ENCODE peak calls at places on chromosomes 5 and 9, in nine cellular contexts. L is choroid plexus epithelial cell; M is naive thymus-derived CD4-positive, alpha-beta T cell; S is right atrium auricular region; Y is sigmoid colon; E is CD4-positive, alpha-beta memory T cell; R is heart right ventricle; I is SK-N-MC; X is tibial artery. B is an unnamed sample.

GRCh38 chr9:116844621-116845020 is 157.5 kb downstream of the TRIM32 start:
- DNase-seq in L (no peak), M (no peak), S (no peak), Y (no peak), E (no peak), R (no peak), I (no peak), X (no peak), B (no peak)

GRCh38 chr9:110650991-110651411 is 17.6 kb upstream of the MUSK start:
- DNase-seq in L (peak; percentile 92), M (no peak), S (no peak), Y (no peak), E (no peak), R (no peak), I (no peak), X (peak; percentile 37), B (peak; percentile 97)

GRCh38 chr9:130847306-130848217 is 12.5 kb downstream of the ABL1 start:
- DNase-seq in L (peak; percentile 97), M (no peak), S (peak; percentile 95), Y (peak; percentile 97), E (no peak), R (peak; percentile 39), I (peak; percentile 75), X (peak; percentile 92), B (peak; percentile 100)

GRCh38 chr5:912356-913091 is 19.8 kb downstream of the TRIP13 start:
- DNase-seq in L (peak; percentile 86), M (no peak), S (no peak), Y (no peak), E (peak; percentile 89), R (no peak), I (no peak), X (peak; percentile 19), B (peak; percentile 97)

GRCh38 chr5:131252824-131253171 is 11.1 kb upstream of the CDC42SE2 start:
- DNase-seq in L (no peak), M (peak; percentile 87), S (no peak), Y (peak; percentile 70), E (peak; percentile 91), R (peak; percentile 29), I (peak; percentile 96), X (peak; percentile 67), B (no peak)

GRCh38 chr9:69798737-69799136 is 21.9 kb upstream of the CFAP95 start:
- DNase-seq in L (no peak), M (no peak), S (no peak), Y (no peak), E (no peak), R (no peak), I (no peak), X (no peak), B (peak; percentile 47)

GRCh38 chr9:98132158-98132557 is 13.1 kb upstream of the TRIM14 start:
- DNase-seq in L (no peak), M (no peak), S (no peak), Y (peak; percentile 57), E (no peak), R (no peak), I (no peak), X (no peak), B (no peak)

GRCh38 chr5:112329429-112330090 is 89.5 kb downstream of the EPB41L4A start:
- DNase-seq in L (no peak), M (no peak), S (no peak), Y (no peak), E (peak; percentile 9), R (no peak), I (no peak), X (no peak), B (no peak)

GRCh38 chr5:35363387-35363965 is 133.2 kb upstream of the PRLR start:
- DNase-seq in L (no peak), M (no peak), S (no peak), Y (no peak), E (no peak), R (no peak), I (no peak), X (no peak), B (no peak)

GRCh38 chr5:135433626-135434426 is 13.3 kb downstream of the DCANP1 start:
- DNase-seq in L (peak; percentile 68), M (no peak), S (no peak), Y (no peak), E (no peak), R (no peak), I (no peak), X (no peak), B (peak; percentile 55)

GRCh38 chr9:130824616-130825015 is 10.4 kb upstream of the ABL1 start:
- DNase-seq in L (no peak), M (no peak), S (no peak), Y (no peak), E (no peak), R (no peak), I (no peak), X (no peak), B (no peak)

GRCh38 chr9:68507098-68507795 is 33.4 kb downstream of the TMEM252 start:
- DNase-seq in L (peak; percentile 72), M (no peak), S (no peak), Y (no peak), E (no peak), R (no peak), I (no peak), X (no peak), B (peak; percentile 54)

GRCh38 chr5:14405706-14406553 is 175.7 kb upstream of the OTULINL start:
- DNase-seq in L (no peak), M (no peak), S (no peak), Y (no peak), E (no peak), R (no peak), I (no peak), X (no peak), B (peak; percentile 53)

GRCh38 chr9:134536101-134536900 is 105.3 kb upstream of the COL5A1 start:
- DNase-seq in L (peak; percentile 88), M (no peak), S (no peak), Y (no peak), E (no peak), R (no peak), I (no peak), X (no peak), B (peak; percentile 68)

GRCh38 chr9:93267681-93268505 is 84.0 kb downstream of the WNK2 start:
- DNase-seq in L (no peak), M (no peak), S (no peak), Y (peak; percentile 59), E (no peak), R (no peak), I (no peak), X (peak; percentile 17), B (no peak)

GRCh38 chr5:173727839-173728778 is 111.7 kb upstream of the BOD1 start:
- DNase-seq in L (no peak), M (no peak), S (no peak), Y (no peak), E (no peak), R (no peak), I (no peak), X (no peak), B (no peak)

GRCh38 chr9:72442212-72442607 is 77.2 kb upstream of the ZFAND5 start:
- DNase-seq in L (peak; percentile 90), M (no peak), S (no peak), Y (no peak), E (no peak), R (no peak), I (no peak), X (no peak), B (peak; percentile 93)

GRCh38 chr5:141714542-141715303 is 32.7 kb upstream of the ARAP3 start:
- DNase-seq in L (no peak), M (no peak), S (no peak), Y (no peak), E (no peak), R (no peak), I (no peak), X (no peak), B (peak; percentile 14)

GRCh38 chr5:125348221-125348692 is 601.8 kb upstream of the ZNF608 start:
- DNase-seq in L (peak; percentile 36), M (no peak), S (peak; percentile 69), Y (no peak), E (no peak), R (peak; percentile 13), I (no peak), X (peak; percentile 38), B (peak; percentile 83)
- H3K4me3 ChIP-seq in L (no peak overlapping the region), M (no peak overlapping the region), S (no peak overlapping the region), Y (no peak overlapping the region), E (no peak overlapping the region), R (no peak overlapping the region), I (peak overlapping the region; percentile 3), X (no peak overlapping the region), B (peak overlapping the region; percentile 3)

GRCh38 chr5:96657068-96657467 is 5.1 kb upstream of the CAST start:
- DNase-seq in L (peak; percentile 92), M (no peak), S (peak; percentile 77), Y (no peak), E (peak; percentile 54), R (no peak), I (no peak), X (peak; percentile 39), B (peak; percentile 95)

GRCh38 chr5:96654209-96654608 is 8.0 kb upstream of the CAST start:
- DNase-seq in L (no peak), M (no peak), S (no peak), Y (no peak), E (no peak), R (no peak), I (no peak), X (no peak), B (no peak)

GRCh38 chr5:96652769-96653455 is 9.3 kb upstream of the CAST start:
- DNase-seq in L (no peak), M (no peak), S (no peak), Y (no peak), E (no peak), R (no peak), I (peak; percentile 50), X (no peak), B (peak; percentile 53)

GRCh38 chr5:96655506-96655905 is 6.7 kb upstream of the CAST start:
- DNase-seq in L (peak; percentile 27), M (no peak), S (no peak), Y (no peak), E (no peak), R (no peak), I (no peak), X (no peak), B (no peak)

GRCh38 chr5:96655085-96655484 is 7.1 kb upstream of the CAST start:
- DNase-seq in L (no peak), M (no peak), S (no peak), Y (no peak), E (no peak), R (no peak), I (no peak), X (no peak), B (no peak)
- H3K4me3 ChIP-seq in L (no peak overlapping the region), M (no peak overlapping the region), S (no peak overlapping the region), Y (no peak overlapping the region), E (no peak overlapping the region), R (no peak overlapping the region), I (no peak overlapping the region), X (no peak overlapping the region), B (no peak overlapping the region)

GRCh38 chr9:105439428-105439827 is 8.4 kb upstream of the FSD1L start:
- DNase-seq in L (peak; percentile 76), M (no peak), S (no peak), Y (no peak), E (no peak), R (no peak), I (no peak), X (no peak), B (peak; percentile 58)
- H3K4me3 ChIP-seq in L (no peak overlapping the region), M (no peak overlapping the region), S (no peak overlapping the region), Y (no peak overlapping the region), E (no peak overlapping the region), R (no peak overlapping the region), I (no peak overlapping the region), X (no peak overlapping the region), B (no peak overlapping the region)

DNA sequence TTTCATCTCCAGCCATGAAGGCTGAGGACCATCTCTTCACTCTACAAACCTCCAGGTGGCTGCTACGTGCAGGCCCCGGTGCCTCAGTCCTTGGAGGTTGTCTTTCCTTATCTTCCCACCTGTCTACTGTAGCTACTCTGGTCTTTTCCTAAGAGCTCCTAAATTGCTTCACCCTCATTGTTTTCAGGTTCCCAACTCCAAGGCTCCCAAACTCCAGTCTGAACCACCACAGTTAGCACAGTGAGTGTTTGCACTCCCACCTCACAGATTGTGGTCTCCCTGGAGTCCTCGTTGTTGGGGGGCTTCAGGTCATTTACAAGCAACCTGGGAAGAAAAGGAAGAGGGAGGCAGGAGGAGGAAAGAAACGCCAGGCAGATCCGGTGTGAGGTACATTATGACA is 85.3 kb downstream of the NSUN2 start:
- DNase-seq in L (no peak), M (no peak), S (peak; percentile 44), Y (no peak), E (no peak), R (no peak), I (no peak), X (no peak), B (no peak)
- H3K4me3 ChIP-seq in L (no peak overlapping the region), M (no peak overlapping the region), S (no peak overlapping the region), Y (no peak overlapping the region), E (no peak overlapping the region), R (no peak overlapping the region), I (no peak overlapping the region), X (no peak overlapping the region), B (no peak overlapping the region)